ENCODE peak calls at places on chromosomes 6 and 20, in eight cellular contexts. Q is ELR, K is dorsolateral prefrontal cortex, G is body of pancreas, N is lower lobe of right lung, H is Karpas-422, E is lower leg skin, D is neural crest cell. C is an unnamed sample.

GRCh38 chr6:7561153-7561964 is 19.9 kb downstream of the DSP start:
- DNase-seq in Q (no peak), K (no peak), G (peak), N (no peak), H (no peak), E (no peak), D (no peak), C (no peak)

GRCh38 chr6:52503853-52504777 is 72.7 kb downstream of the TRAM2 start:
- DNase-seq in Q (peak), K (no peak), G (peak), N (peak), H (no peak), E (peak), D (no peak), C (peak)

GRCh38 chr20:51400051-51400926 is 142.2 kb downstream of the NFATC2 start:
- DNase-seq in Q (peak), K (no peak), G (no peak), N (no peak), H (no peak), E (no peak), D (no peak), C (no peak)

GRCh38 chr6:148818939-148819575 is 72.2 kb downstream of the UST start:
- DNase-seq in Q (no peak), K (no peak), G (no peak), N (no peak), H (no peak), E (no peak), D (no peak), C (no peak)

GRCh38 chr6:467671-468082 is 76.1 kb downstream of the IRF4 start:
- DNase-seq in Q (no peak), K (no peak), G (no peak), N (no peak), H (no peak), E (no peak), D (no peak), C (no peak)

GRCh38 chr20:38109657-38110524 is 55.2 kb downstream of the TGM2 start:
- DNase-seq in Q (peak), K (no peak), G (peak), N (no peak), H (no peak), E (peak), D (no peak), C (peak)

GRCh38 chr20:63735859-63736718 is at the start of gene LIME1:
- DNase-seq in Q (no peak), K (no peak), G (no peak), N (peak), H (peak), E (peak), D (no peak), C (no peak)

GRCh38 chr20:62269378-62269777 is 31.1 kb downstream of the OSBPL2 start:
- DNase-seq in Q (no peak), K (no peak), G (no peak), N (no peak), H (no peak), E (no peak), D (no peak), C (no peak)

GRCh38 chr20:33719277-33719988 is 677 bp downstream of the PXMP4 start:
- DNase-seq in Q (peak), K (no peak), G (no peak), N (no peak), H (peak), E (no peak), D (no peak), C (no peak)

GRCh38 chr6:110874880-110875547 is 429 bp downstream of the AMD1 start:
- DNase-seq in Q (peak), K (peak), G (peak), N (peak), H (peak), E (peak), D (peak), C (peak)

GRCh38 chr20:58138395-58138794 is 90.1 kb downstream of the ANKRD60 start:
- DNase-seq in Q (no peak), K (no peak), G (no peak), N (no peak), H (no peak), E (peak), D (no peak), C (no peak)

GRCh38 chr6:149221774-149222070 is 95.8 kb upstream of the TAB2 start:
- DNase-seq in Q (peak), K (no peak), G (no peak), N (no peak), H (no peak), E (no peak), D (no peak), C (no peak)

GRCh38 chr20:50230871-50231270 is 40.2 kb downstream of the CEBPB start:
- DNase-seq in Q (no peak), K (no peak), G (no peak), N (no peak), H (no peak), E (no peak), D (no peak), C (no peak)

GRCh38 chr6:112563368-112563767 is 216.2 kb downstream of the RFPL4B start:
- DNase-seq in Q (peak), K (no peak), G (no peak), N (no peak), H (no peak), E (no peak), D (no peak), C (no peak)

GRCh38 chr6:36682328-36683144 is 4.0 kb downstream of the CDKN1A start:
- DNase-seq in Q (peak), K (no peak), G (peak), N (peak), H (no peak), E (peak), D (no peak), C (no peak)

GRCh38 chr20:31803552-31804291 is 15.4 kb upstream of the MYLK2 start:
- DNase-seq in Q (no peak), K (no peak), G (no peak), N (no peak), H (no peak), E (no peak), D (no peak), C (no peak)

GRCh38 chr6:143516700-143517446 is 5.4 kb upstream of the FUCA2 start:
- DNase-seq in Q (no peak), K (no peak), G (no peak), N (no peak), H (no peak), E (no peak), D (no peak), C (no peak)

GRCh38 chr6:95515975-95516374 is 61.4 kb upstream of the MANEA start:
- DNase-seq in Q (no peak), K (no peak), G (no peak), N (no peak), H (no peak), E (no peak), D (no peak), C (no peak)